ENCODE peak calls at places on chromosomes 4 and X, in ten cellular contexts. One of them, this sample, is unnamed.
A peak's percentile ranks its signal among the peaks of the same experiment; 100 is the strongest.

GRCh38 chr4:6591781-6592180 is 16.8 kb downstream of the MAN2B2 start:
- DNase-seq in brain microvascular endothelial cell: no peak
- DNase-seq in neural progenitor cell: no peak
- DNase-seq in IMR-90: no peak
- DNase-seq in RWPE1: no peak
- DNase-seq in fibroblast of mammary gland: no peak
- DNase-seq in osteoblast: peak; percentile 67
- DNase-seq in Calu3: no peak
- DNase-seq in ovary: no peak
- DNase-seq in neural crest cell: no peak
- DNase-seq in this sample: no peak

GRCh38 chrX:100413231-100413630 is 3.2 kb upstream of the PCDH19 start:
- DNase-seq in osteoblast: peak; percentile 86
- DNase-seq in neural crest cell: peak; percentile 59
- DNase-seq in ovary: peak; percentile 40
- DNase-seq in RWPE1: peak; percentile 30
- DNase-seq in neural progenitor cell: peak; percentile 79
- DNase-seq in brain microvascular endothelial cell: peak; percentile 27
- DNase-seq in fibroblast of mammary gland: peak; percentile 61
- DNase-seq in IMR-90: peak; percentile 48
- DNase-seq in Calu3: peak; percentile 38
- DNase-seq in this sample: no peak

GRCh38 chr4:40321671-40322131 is 13.4 kb upstream of the CHRNA9 start:
- DNase-seq in fibroblast of mammary gland: peak; percentile 41
- DNase-seq in neural progenitor cell: no peak
- DNase-seq in osteoblast: peak; percentile 69
- DNase-seq in ovary: no peak
- DNase-seq in Calu3: no peak
- DNase-seq in IMR-90: peak; percentile 79
- DNase-seq in brain microvascular endothelial cell: peak; percentile 43
- DNase-seq in RWPE1: no peak
- DNase-seq in neural crest cell: no peak
- DNase-seq in this sample: no peak

GRCh38 chr4:41678086-41678485 is 70.4 kb downstream of the PHOX2B start:
- DNase-seq in brain microvascular endothelial cell: no peak
- DNase-seq in Calu3: no peak
- DNase-seq in osteoblast: no peak
- DNase-seq in neural crest cell: no peak
- DNase-seq in IMR-90: peak; percentile 60
- DNase-seq in RWPE1: no peak
- DNase-seq in fibroblast of mammary gland: peak; percentile 27
- DNase-seq in ovary: no peak
- DNase-seq in neural progenitor cell: no peak
- DNase-seq in this sample: no peak

GRCh38 chrX:11097920-11098319 is 13.2 kb upstream of the HCCS start:
- DNase-seq in fibroblast of mammary gland: no peak
- DNase-seq in RWPE1: no peak
- DNase-seq in IMR-90: no peak
- DNase-seq in Calu3: no peak
- DNase-seq in neural crest cell: no peak
- DNase-seq in osteoblast: no peak
- DNase-seq in ovary: no peak
- DNase-seq in neural progenitor cell: no peak
- DNase-seq in brain microvascular endothelial cell: no peak
- DNase-seq in this sample: no peak

GRCh38 chr4:177147668-177148067 is 162.0 kb upstream of the NEIL3 start:
- DNase-seq in neural progenitor cell: peak; percentile 12
- DNase-seq in fibroblast of mammary gland: no peak
- DNase-seq in IMR-90: no peak
- DNase-seq in brain microvascular endothelial cell: no peak
- DNase-seq in neural crest cell: no peak
- DNase-seq in RWPE1: no peak
- DNase-seq in osteoblast: no peak
- DNase-seq in ovary: no peak
- DNase-seq in Calu3: no peak
- DNase-seq in this sample: no peak

GRCh38 chrX:47248576-47248975 is 15.8 kb downstream of the USP11 start:
- DNase-seq in RWPE1: no peak
- DNase-seq in brain microvascular endothelial cell: no peak
- DNase-seq in fibroblast of mammary gland: no peak
- DNase-seq in IMR-90: no peak
- DNase-seq in neural progenitor cell: no peak
- DNase-seq in neural crest cell: no peak
- DNase-seq in ovary: no peak
- DNase-seq in osteoblast: peak; percentile 78
- DNase-seq in Calu3: no peak
- DNase-seq in this sample: no peak

GRCh38 chr4:170853422-170854021 is 763.8 kb upstream of the AADAT start:
- DNase-seq in osteoblast: peak; percentile 4
- DNase-seq in RWPE1: peak; percentile 34
- DNase-seq in neural progenitor cell: peak; percentile 77
- DNase-seq in Calu3: peak; percentile 67
- DNase-seq in ovary: peak; percentile 60
- DNase-seq in IMR-90: no peak
- DNase-seq in neural crest cell: peak; percentile 45
- DNase-seq in brain microvascular endothelial cell: peak; percentile 32
- DNase-seq in fibroblast of mammary gland: peak; percentile 48
- DNase-seq in this sample: no peak

GRCh38 chr4:114582625-114583024 is 16.0 kb upstream of the UGT8 start:
- DNase-seq in fibroblast of mammary gland: no peak
- DNase-seq in IMR-90: no peak
- DNase-seq in Calu3: no peak
- DNase-seq in brain microvascular endothelial cell: no peak
- DNase-seq in ovary: no peak
- DNase-seq in RWPE1: no peak
- DNase-seq in osteoblast: peak; percentile 5
- DNase-seq in neural progenitor cell: no peak
- DNase-seq in neural crest cell: no peak
- DNase-seq in this sample: no peak

GRCh38 chrX:12741416-12741815 is 49.8 kb upstream of the PRPS2 start:
- DNase-seq in RWPE1: peak; percentile 50
- DNase-seq in fibroblast of mammary gland: peak; percentile 1
- DNase-seq in osteoblast: peak; percentile 19
- DNase-seq in IMR-90: no peak
- DNase-seq in neural progenitor cell: no peak
- DNase-seq in neural crest cell: no peak
- DNase-seq in Calu3: peak; percentile 73
- DNase-seq in brain microvascular endothelial cell: no peak
- DNase-seq in ovary: no peak
- DNase-seq in this sample: no peak

GRCh38 chrX:7788334-7788733 is 54.6 kb upstream of the VCX start:
- DNase-seq in ovary: no peak
- DNase-seq in RWPE1: no peak
- DNase-seq in neural progenitor cell: no peak
- DNase-seq in neural crest cell: no peak
- DNase-seq in osteoblast: no peak
- DNase-seq in fibroblast of mammary gland: no peak
- DNase-seq in brain microvascular endothelial cell: no peak
- DNase-seq in IMR-90: no peak
- DNase-seq in Calu3: no peak
- DNase-seq in this sample: no peak

GRCh38 chr4:113169368-113169767 is 119.9 kb downstream of the ANK2 start:
- DNase-seq in neural progenitor cell: peak; percentile 56
- DNase-seq in fibroblast of mammary gland: no peak
- DNase-seq in IMR-90: no peak
- DNase-seq in ovary: no peak
- DNase-seq in RWPE1: no peak
- DNase-seq in brain microvascular endothelial cell: peak; percentile 5
- DNase-seq in osteoblast: no peak
- DNase-seq in neural crest cell: no peak
- DNase-seq in Calu3: no peak
- DNase-seq in this sample: no peak

GRCh38 chr4:76589402-76589801 is 154.4 kb downstream of the SHROOM3 start:
- DNase-seq in neural crest cell: no peak
- DNase-seq in neural progenitor cell: peak; percentile 24
- DNase-seq in fibroblast of mammary gland: no peak
- DNase-seq in ovary: no peak
- DNase-seq in RWPE1: peak; percentile 17
- DNase-seq in osteoblast: peak; percentile 79
- DNase-seq in brain microvascular endothelial cell: no peak
- DNase-seq in Calu3: peak; percentile 32
- DNase-seq in IMR-90: peak; percentile 57
- DNase-seq in this sample: no peak

GRCh38 chr4:76590847-76591281 is 155.8 kb downstream of the SHROOM3 start:
- DNase-seq in fibroblast of mammary gland: no peak
- DNase-seq in RWPE1: no peak
- DNase-seq in Calu3: no peak
- DNase-seq in brain microvascular endothelial cell: peak; percentile 61
- DNase-seq in neural crest cell: no peak
- DNase-seq in osteoblast: peak; percentile 81
- DNase-seq in IMR-90: peak; percentile 58
- DNase-seq in ovary: no peak
- DNase-seq in neural progenitor cell: no peak
- DNase-seq in this sample: no peak

GRCh38 chr4:76589872-76590846 is 155.1 kb downstream of the SHROOM3 start:
- DNase-seq in RWPE1: peak; percentile 42
- DNase-seq in IMR-90: peak; percentile 92
- DNase-seq in osteoblast: peak; percentile 75
- DNase-seq in fibroblast of mammary gland: peak; percentile 60
- DNase-seq in neural progenitor cell: peak; percentile 94
- DNase-seq in neural crest cell: peak; percentile 26
- DNase-seq in ovary: peak; percentile 58
- DNase-seq in Calu3: peak; percentile 68
- DNase-seq in brain microvascular endothelial cell: peak; percentile 96
- DNase-seq in this sample: no peak

GRCh38 chr4:76594152-76594551 is 159.1 kb downstream of the SHROOM3 start:
- DNase-seq in brain microvascular endothelial cell: no peak
- DNase-seq in neural crest cell: no peak
- DNase-seq in RWPE1: no peak
- DNase-seq in fibroblast of mammary gland: no peak
- DNase-seq in neural progenitor cell: no peak
- DNase-seq in osteoblast: no peak
- DNase-seq in Calu3: no peak
- DNase-seq in ovary: no peak
- DNase-seq in IMR-90: no peak
- DNase-seq in this sample: no peak

GRCh38 chr4:76591992-76592391 is 157.0 kb downstream of the SHROOM3 start:
- DNase-seq in brain microvascular endothelial cell: no peak
- DNase-seq in ovary: no peak
- DNase-seq in Calu3: no peak
- DNase-seq in neural crest cell: no peak
- DNase-seq in fibroblast of mammary gland: no peak
- DNase-seq in neural progenitor cell: no peak
- DNase-seq in osteoblast: no peak
- DNase-seq in IMR-90: no peak
- DNase-seq in RWPE1: no peak
- DNase-seq in this sample: no peak
- TF ChIP-seq CTCF in brain microvascular endothelial cell: no peak
- TF ChIP-seq CTCF in ovary: no peak
- TF ChIP-seq CTCF in Calu3: no peak
- TF ChIP-seq CTCF in neural crest cell: no peak
- TF ChIP-seq CTCF in fibroblast of mammary gland: no peak
- TF ChIP-seq CTCF in neural progenitor cell: no peak
- TF ChIP-seq CTCF in osteoblast: no peak
- TF ChIP-seq CTCF in IMR-90: no peak
- TF ChIP-seq CTCF in RWPE1: no peak
- TF ChIP-seq CTCF in this sample: no peak

GRCh38 chrX:80578518-80579105 is 158.4 kb downstream of the TENT5D start:
- DNase-seq in IMR-90: peak; percentile 6
- DNase-seq in neural progenitor cell: peak; percentile 25
- DNase-seq in ovary: no peak
- DNase-seq in osteoblast: peak; percentile 71
- DNase-seq in Calu3: no peak
- DNase-seq in fibroblast of mammary gland: peak; percentile 33
- DNase-seq in RWPE1: peak; percentile 1
- DNase-seq in brain microvascular endothelial cell: no peak
- DNase-seq in neural crest cell: no peak
- DNase-seq in this sample: no peak
- TF ChIP-seq CTCF in IMR-90: peak; percentile 46
- TF ChIP-seq CTCF in neural progenitor cell: peak; percentile 63
- TF ChIP-seq CTCF in ovary: no peak
- TF ChIP-seq CTCF in osteoblast: peak; percentile 48
- TF ChIP-seq CTCF in Calu3: peak; percentile 27
- TF ChIP-seq CTCF in fibroblast of mammary gland: peak; percentile 61
- TF ChIP-seq CTCF in RWPE1: peak; percentile 51
- TF ChIP-seq CTCF in brain microvascular endothelial cell: peak; percentile 50
- TF ChIP-seq CTCF in neural crest cell: peak; percentile 59
- TF ChIP-seq CTCF in this sample: no peak

DNA sequence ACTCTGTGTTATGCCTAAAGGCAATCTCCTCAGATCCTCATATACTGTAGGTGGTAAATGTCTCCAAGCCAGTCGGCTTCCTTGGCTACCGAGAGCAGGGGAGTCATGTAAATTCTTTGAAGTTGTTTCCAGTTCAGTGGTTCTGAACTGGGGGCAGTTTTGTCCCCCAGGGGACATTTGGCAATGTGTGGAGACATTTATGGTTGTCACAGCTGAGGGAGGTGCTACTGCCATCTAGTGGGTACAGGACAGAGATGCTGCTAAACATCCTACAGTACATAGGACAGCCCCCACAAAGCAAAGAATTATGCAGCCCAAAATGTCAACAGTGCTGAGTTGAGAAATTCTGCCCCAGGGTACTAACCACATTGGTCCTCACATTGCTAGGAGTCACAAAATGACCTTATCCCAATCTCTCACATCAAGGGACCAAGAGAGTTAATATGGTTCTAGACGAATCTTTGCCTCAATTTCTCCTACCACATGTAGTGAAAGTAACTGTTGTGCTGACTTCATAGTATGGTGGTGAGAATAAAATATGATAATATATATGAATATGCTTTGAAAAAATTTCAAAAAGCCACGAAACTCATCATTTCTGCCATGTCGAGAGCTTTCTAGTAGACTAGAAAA is 104.4 kb upstream of the ARHGAP24 start:
- DNase-seq in IMR-90: peak; percentile 18
- DNase-seq in neural progenitor cell: peak; percentile 67
- DNase-seq in fibroblast of mammary gland: peak; percentile 63
- DNase-seq in osteoblast: no peak
- DNase-seq in Calu3: peak; percentile 44
- DNase-seq in neural crest cell: peak; percentile 27
- DNase-seq in ovary: no peak
- DNase-seq in brain microvascular endothelial cell: peak; percentile 53
- DNase-seq in RWPE1: peak; percentile 4
- DNase-seq in this sample: no peak
- TF ChIP-seq CTCF in IMR-90: peak; percentile 57
- TF ChIP-seq CTCF in neural progenitor cell: peak; percentile 90
- TF ChIP-seq CTCF in fibroblast of mammary gland: peak; percentile 87
- TF ChIP-seq CTCF in osteoblast: peak; percentile 88
- TF ChIP-seq CTCF in Calu3: peak; percentile 64
- TF ChIP-seq CTCF in neural crest cell: peak; percentile 80
- TF ChIP-seq CTCF in ovary: no peak
- TF ChIP-seq CTCF in brain microvascular endothelial cell: peak; percentile 92
- TF ChIP-seq CTCF in RWPE1: peak; percentile 77
- TF ChIP-seq CTCF in this sample: no peak

DNA sequence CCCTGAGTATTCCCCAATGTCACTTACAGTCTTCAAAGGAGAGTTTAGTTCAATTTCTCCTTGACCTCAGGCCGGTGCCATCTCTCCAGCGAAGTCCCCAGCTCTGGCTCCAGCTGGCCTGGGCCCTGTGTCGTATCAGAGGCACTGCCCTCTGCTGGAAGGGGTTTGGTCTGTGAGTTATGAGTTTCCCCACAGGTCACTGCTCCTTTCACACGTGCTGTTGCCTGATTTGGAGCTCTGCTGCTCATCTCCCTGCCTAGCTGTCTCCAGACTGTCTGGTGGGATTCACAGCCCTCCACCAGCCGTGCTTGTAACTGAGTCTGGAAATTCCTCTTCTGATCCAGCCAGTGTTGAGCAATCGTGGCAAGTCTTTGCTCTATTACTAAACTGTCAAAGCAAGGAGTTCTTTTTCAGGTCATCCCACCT is at the start of gene RAP2C:
- DNase-seq in IMR-90: peak; percentile 54
- DNase-seq in brain microvascular endothelial cell: no peak
- DNase-seq in fibroblast of mammary gland: peak; percentile 72
- DNase-seq in Calu3: peak; percentile 76
- DNase-seq in neural progenitor cell: peak; percentile 79
- DNase-seq in RWPE1: peak; percentile 52
- DNase-seq in osteoblast: peak; percentile 87
- DNase-seq in neural crest cell: peak; percentile 73
- DNase-seq in ovary: peak; percentile 61
- DNase-seq in this sample: peak; percentile 48
- TF ChIP-seq CTCF in IMR-90: peak; percentile 53
- TF ChIP-seq CTCF in brain microvascular endothelial cell: peak; percentile 77
- TF ChIP-seq CTCF in fibroblast of mammary gland: peak; percentile 54
- TF ChIP-seq CTCF in Calu3: peak; percentile 17
- TF ChIP-seq CTCF in neural progenitor cell: peak; percentile 53
- TF ChIP-seq CTCF in RWPE1: peak; percentile 59
- TF ChIP-seq CTCF in osteoblast: peak; percentile 67
- TF ChIP-seq CTCF in neural crest cell: peak; percentile 76
- TF ChIP-seq CTCF in ovary: peak; percentile 28
- TF ChIP-seq CTCF in this sample: peak; percentile 27